ENCODE peak calls at places on chromosomes 4 and X, in nine cellular contexts. M is T-helper 17 cell, H is GM23248, J is iPS-NIHi11, V is ELF-1, L is foreskin fibroblast, U is kidney tubule cell, S is GM06990, R is Peyer's patch. F is an unnamed sample.

GRCh38 chr4:22532896-22533295 is 17.0 kb upstream of the ADGRA3 start:
- DNase-seq in U (no peak), H (no peak), M (no peak), R (no peak), J (no peak), V (no peak), S (no peak), L (no peak), F (no peak)

GRCh38 chrX:41273638-41274037 is 60.3 kb upstream of the DDX3X start:
- DNase-seq in S (no peak), H (peak; percentile 33), J (no peak), U (peak; percentile 50), R (no peak), L (no peak), V (no peak), M (no peak), F (no peak)

GRCh38 chrX:13387656-13388421 is 68.0 kb upstream of the ATXN3L start:
- DNase-seq in R (no peak), V (no peak), L (peak; percentile 36), M (no peak), H (peak; percentile 75), U (peak; percentile 56), S (peak; percentile 16), J (no peak), F (no peak)

GRCh38 chr4:8220661-8221446 is 21.8 kb downstream of the SH3TC1 start:
- DNase-seq in L (no peak), H (no peak), J (no peak), V (no peak), S (no peak), U (no peak), M (no peak), R (no peak), F (no peak)

GRCh38 chrX:1027133-1027532 is 185.3 kb downstream of the CRLF2 start:
- DNase-seq in S (peak; percentile 78), V (no peak), J (no peak), R (no peak), M (no peak), H (no peak), U (no peak), L (no peak), F (peak; percentile 10)

GRCh38 chr4:41373221-41373620 is 116.5 kb downstream of the UCHL1 start:
- DNase-seq in H (no peak), S (no peak), V (no peak), M (no peak), J (no peak), R (no peak), U (no peak), L (no peak), F (no peak)

GRCh38 chr4:102871772-102872171 is 3.0 kb downstream of the CISD2 start:
- DNase-seq in L (no peak), S (no peak), U (no peak), R (no peak), H (no peak), J (no peak), V (no peak), M (no peak), F (no peak)

GRCh38 chr4:38529189-38530115 is 134.5 kb upstream of the KLF3 start:
- DNase-seq in L (no peak), U (peak; percentile 93), M (no peak), H (no peak), V (no peak), J (peak; percentile 42), R (peak; percentile 49), S (peak; percentile 77), F (no peak)

GRCh38 chr4:97235516-97235915 is 907.8 kb downstream of the STPG2 start:
- DNase-seq in U (no peak), J (peak; percentile 55), R (no peak), L (no peak), M (no peak), S (no peak), H (no peak), V (peak; percentile 36), F (no peak)

GRCh38 chr4:23667659-23668058 is 222.2 kb downstream of the PPARGC1A start:
- DNase-seq in H (no peak), L (no peak), S (no peak), R (no peak), J (no peak), U (no peak), M (no peak), V (no peak), F (no peak)

GRCh38 chr4:7871356-7871755 is 68.3 kb downstream of the AFAP1 start:
- DNase-seq in V (no peak), U (no peak), S (no peak), L (no peak), M (no peak), H (peak; percentile 38), R (no peak), J (no peak), F (no peak)

GRCh38 chr4:183903021-183903760 is 1.9 kb upstream of the STOX2 start:
- DNase-seq in L (no peak), R (no peak), J (no peak), V (no peak), U (no peak), M (no peak), H (no peak), S (no peak), F (no peak)

GRCh38 chrX:149453911-149454820 is 50.9 kb downstream of the IDS start:
- DNase-seq in M (no peak), V (no peak), H (peak; percentile 36), R (no peak), L (peak; percentile 48), U (no peak), S (no peak), J (no peak), F (no peak)

GRCh38 chr4:5463936-5464650 is 244.3 kb downstream of the EVC2 start:
- DNase-seq in U (no peak), R (no peak), M (no peak), S (no peak), V (no peak), L (no peak), J (no peak), H (no peak), F (peak; percentile 47)

GRCh38 chrX:147891886-147892285 is 19.8 kb upstream of the FMR1 start:
- DNase-seq in L (no peak), R (no peak), H (peak; percentile 59), S (no peak), V (no peak), U (peak; percentile 43), J (no peak), M (no peak), F (no peak)

GRCh38 chr4:14157262-14157661 is 529.7 kb upstream of the BOD1L1 start:
- DNase-seq in R (no peak), U (no peak), H (no peak), V (no peak), J (no peak), M (no peak), L (no peak), S (peak; percentile 47), F (no peak)

GRCh38 chr4:109313168-109314133 is 11.0 kb upstream of the COL25A1 start:
- DNase-seq in U (no peak), S (no peak), M (no peak), L (no peak), R (no peak), J (no peak), H (no peak), V (no peak), F (no peak)

GRCh38 chrX:10769165-10769564 is 148.8 kb upstream of the MID1 start:
- DNase-seq in L (no peak), V (peak; percentile 50), M (no peak), U (peak; percentile 39), R (no peak), S (no peak), J (peak; percentile 27), H (peak; percentile 71), F (no peak)

F was measured in islet precursor cell.